ENCODE peak calls at places on chromosome 1, in nine cellular contexts. One of them, this sample, is unnamed.

GRCh38 chr1:63461661-63462230 is 61.3 kb downstream of the ITGB3BP start:
- DNase-seq in thyroid gland: no peak
- DNase-seq in 8988T: no peak
- DNase-seq in transverse colon: no peak
- DNase-seq in sciatic nerve: no peak
- DNase-seq in AG08396: no peak
- DNase-seq in M059J: no peak
- DNase-seq in Right ventricle myocardium superior: no peak
- DNase-seq in T-cell: no peak
- DNase-seq in this sample: no peak

GRCh38 chr1:21129407-21129806 is 47.3 kb downstream of the EIF4G3 start:
- DNase-seq in thyroid gland: no peak
- DNase-seq in 8988T: no peak
- DNase-seq in transverse colon: no peak
- DNase-seq in sciatic nerve: no peak
- DNase-seq in AG08396: no peak
- DNase-seq in M059J: peak; percentile 13
- DNase-seq in Right ventricle myocardium superior: no peak
- DNase-seq in T-cell: no peak
- DNase-seq in this sample: no peak

GRCh38 chr1:48617227-48617626 is 145.2 kb upstream of the SPATA6 start:
- DNase-seq in thyroid gland: no peak
- DNase-seq in 8988T: no peak
- DNase-seq in transverse colon: no peak
- DNase-seq in sciatic nerve: no peak
- DNase-seq in AG08396: no peak
- DNase-seq in M059J: peak; percentile 75
- DNase-seq in Right ventricle myocardium superior: no peak
- DNase-seq in T-cell: no peak
- DNase-seq in this sample: no peak

GRCh38 chr1:18322353-18323032 is 158.2 kb upstream of the KLHDC7A start:
- DNase-seq in thyroid gland: no peak
- DNase-seq in 8988T: peak; percentile 48
- DNase-seq in transverse colon: no peak
- DNase-seq in sciatic nerve: no peak
- DNase-seq in AG08396: no peak
- DNase-seq in M059J: no peak
- DNase-seq in Right ventricle myocardium superior: no peak
- DNase-seq in T-cell: no peak
- DNase-seq in this sample: no peak

GRCh38 chr1:147722114-147722513 is 38.3 kb downstream of the GJA5 start:
- DNase-seq in thyroid gland: no peak
- DNase-seq in 8988T: no peak
- DNase-seq in transverse colon: no peak
- DNase-seq in sciatic nerve: no peak
- DNase-seq in AG08396: no peak
- DNase-seq in M059J: no peak
- DNase-seq in Right ventricle myocardium superior: no peak
- DNase-seq in T-cell: no peak
- DNase-seq in this sample: no peak

GRCh38 chr1:53070621-53071020 is 8.6 kb downstream of the PODN start:
- DNase-seq in thyroid gland: no peak
- DNase-seq in 8988T: no peak
- DNase-seq in transverse colon: no peak
- DNase-seq in sciatic nerve: peak; percentile 56
- DNase-seq in AG08396: no peak
- DNase-seq in M059J: no peak
- DNase-seq in Right ventricle myocardium superior: peak; percentile 28
- DNase-seq in T-cell: no peak
- DNase-seq in this sample: no peak

GRCh38 chr1:218718977-218719376 is 373.8 kb downstream of the TGFB2 start:
- DNase-seq in thyroid gland: no peak
- DNase-seq in 8988T: no peak
- DNase-seq in transverse colon: no peak
- DNase-seq in sciatic nerve: no peak
- DNase-seq in AG08396: peak; percentile 12
- DNase-seq in M059J: peak; percentile 16
- DNase-seq in Right ventricle myocardium superior: no peak
- DNase-seq in T-cell: no peak
- DNase-seq in this sample: no peak

GRCh38 chr1:165353731-165354671 is 2.5 kb downstream of the LMX1A start:
- DNase-seq in thyroid gland: no peak
- DNase-seq in 8988T: no peak
- DNase-seq in transverse colon: no peak
- DNase-seq in sciatic nerve: no peak
- DNase-seq in AG08396: no peak
- DNase-seq in M059J: no peak
- DNase-seq in Right ventricle myocardium superior: no peak
- DNase-seq in T-cell: no peak
- DNase-seq in this sample: no peak

GRCh38 chr1:207304710-207305151 is 16.7 kb upstream of the CD55 start:
- DNase-seq in thyroid gland: no peak
- DNase-seq in 8988T: no peak
- DNase-seq in transverse colon: no peak
- DNase-seq in sciatic nerve: no peak
- DNase-seq in AG08396: no peak
- DNase-seq in M059J: peak; percentile 80
- DNase-seq in Right ventricle myocardium superior: no peak
- DNase-seq in T-cell: no peak
- DNase-seq in this sample: peak; percentile 19

This sample was measured in NCI-H510A treated with DMSO at 0.1 percent for 48 hours.